ENCODE peak calls at places on chromosome 14, in four cellular contexts. M, Y, E and S are unnamed samples.

GRCh38 chr14:52227559-52228222 is 39.8 kb upstream of the PTGDR start:
- DNase-seq in E (no peak), M (no peak), Y (no peak), S (no peak)

GRCh38 chr14:24741871-24742270 is 107.9 kb upstream of the GZMB start:
- DNase-seq in M (peak; percentile 8), Y (no peak), E (no peak), S (no peak)

GRCh38 chr14:94816113-94816512 is 46.2 kb upstream of the GSC start:
- DNase-seq in Y (no peak), M (no peak), E (no peak), S (no peak)

GRCh38 chr14:70663707-70664179 is 22.0 kb downstream of the TTC9 start:
- DNase-seq in M (peak; percentile 3), Y (no peak), E (no peak), S (no peak)

GRCh38 chr14:104503691-104504090 is 75.9 kb upstream of the C14orf180 start:
- DNase-seq in E (no peak), M (no peak), Y (no peak), S (no peak)

GRCh38 chr14:34749408-34749807 is 35.0 kb upstream of the CFL2 start:
- DNase-seq in Y (no peak), E (no peak), M (peak; percentile 30), S (no peak)

GRCh38 chr14:90675399-90675798 is 140.8 kb downstream of the TTC7B start:
- DNase-seq in Y (no peak), E (no peak), M (peak; percentile 48), S (no peak)

GRCh38 chr14:101595887-101596721 is 34.8 kb downstream of the DIO3 start:
- DNase-seq in M (no peak), Y (no peak), E (no peak), S (no peak)

GRCh38 chr14:75871181-75871880 is 110.5 kb downstream of the TGFB3 start:
- DNase-seq in Y (no peak), E (no peak), M (peak; percentile 76), S (no peak)

GRCh38 chr14:80208426-80208950 is 2.8 kb downstream of the DIO2 start:
- DNase-seq in E (no peak), Y (no peak), M (no peak), S (no peak)

GRCh38 chr14:80167793-80168448 is 43.4 kb downstream of the DIO2 start:
- DNase-seq in Y (no peak), M (no peak), E (peak; percentile 45), S (no peak)

GRCh38 chr14:106843951-106844483 is 1317.6 kb downstream of the TMEM121 start:
- DNase-seq in M (no peak), E (peak; percentile 31), Y (peak; percentile 16), S (no peak)

GRCh38 chr14:68214431-68214830 is 394.9 kb downstream of the RAD51B start:
- DNase-seq in Y (no peak), E (no peak), M (no peak), S (no peak)

GRCh38 chr14:30355431-30355913 is 203.5 kb upstream of the G2E3 start:
- DNase-seq in Y (no peak), E (no peak), M (peak; percentile 8), S (no peak)

GRCh38 chr14:41925409-41925808 is 318.7 kb downstream of the LRFN5 start:
- DNase-seq in E (no peak), M (peak; percentile 56), Y (peak; percentile 21), S (no peak)

GRCh38 chr14:93788557-93789365 is 476 bp upstream of the PRIMA1 start:
- DNase-seq in E (no peak), Y (peak; percentile 14), M (peak; percentile 2), S (peak; percentile 88)

GRCh38 chr14:99648385-99648784 is 3.5 kb downstream of the HHIPL1 start:
- DNase-seq in E (no peak), Y (no peak), M (no peak), S (no peak)

GRCh38 chr14:49879683-49880204 is 13.1 kb upstream of the ARF6 start:
- DNase-seq in M (peak; percentile 75), E (peak; percentile 21), Y (peak; percentile 62), S (no peak)

GRCh38 chr14:80456200-80456599 is 244.9 kb upstream of the DIO2 start:
- DNase-seq in E (no peak), Y (no peak), M (peak; percentile 47), S (no peak)

GRCh38 chr14:95614335-95614734 is 71.9 kb upstream of the TCL1B start:
- DNase-seq in M (no peak), Y (no peak), E (no peak), S (no peak)

GRCh38 chr14:71136386-71137060 is 229.3 kb downstream of the PCNX1 start:
- DNase-seq in M (no peak), E (no peak), Y (no peak), S (no peak)

GRCh38 chr14:34722723-34723545 is 8.5 kb upstream of the CFL2 start:
- DNase-seq in E (peak; percentile 73), Y (peak; percentile 56), M (peak; percentile 73), S (no peak)

GRCh38 chr14:96424104-96424989 is 32.4 kb downstream of the AK7 start:
- DNase-seq in Y (peak; percentile 77), M (peak; percentile 84), E (peak; percentile 78), S (no peak)

GRCh38 chr14:39107624-39108023 is 4.6 kb upstream of the SEC23A start:
- DNase-seq in Y (peak; percentile 32), E (no peak), M (peak; percentile 61), S (no peak)

GRCh38 chr14:94656043-94656442 is 43.9 kb downstream of the SERPINA3 start:
- DNase-seq in E (no peak), M (no peak), Y (no peak), S (no peak)

GRCh38 chr14:52950898-52951729 is at the start of gene FERMT2:
- DNase-seq in E (peak; percentile 80), M (peak; percentile 95), Y (peak; percentile 87), S (peak; percentile 68)

GRCh38 chr14:95935228-95935822 is 58.7 kb downstream of the TUNAR start:
- DNase-seq in M (peak; percentile 37), E (peak; percentile 15), Y (peak; percentile 5), S (no peak)

GRCh38 chr14:88630565-88630964 is 67.7 kb downstream of the ZC3H14 start:
- DNase-seq in E (no peak), M (peak; percentile 90), Y (no peak), S (no peak)

GRCh38 chr14:71716371-71716770 is 215.9 kb upstream of the RGS6 start:
- DNase-seq in E (no peak), M (peak; percentile 39), Y (no peak), S (no peak)